ENCODE peak calls at places on chromosomes 4 and X, in nine cellular contexts. B is SK-N-SH, C is PC-3, W is MM.1S, J is hepatocyte, M is HCT116, I is GM23248, D is GM23338, U is neural progenitor cell. T is an unnamed sample. For H4K20me1, the result is how much of the 10 kb centered on the place peaks cover.

GRCh38 chr4:54392459-54392858 is 163.4 kb downstream of the PDGFRA start:
- DNase-seq in B (no peak), C (no peak), W (no peak), J (no peak), M (no peak), I (peak), D (no peak), U (no peak), T (no peak)

GRCh38 chr4:164748375-164748774 is 5.6 kb upstream of the SMIM31 start:
- DNase-seq in B (peak), C (peak), W (peak), J (peak), M (peak), I (peak), D (peak), U (peak), T (peak)

GRCh38 chr4:1642196-1642951 is 41.7 kb downstream of the FAM53A start:
- DNase-seq in B (no peak), C (no peak), W (no peak), J (no peak), M (no peak), I (no peak), D (no peak), U (no peak), T (no peak)

GRCh38 chrX:147498796-147499195 is 412.9 kb upstream of the FMR1 start:
- DNase-seq in B (no peak), C (no peak), W (no peak), J (no peak), M (no peak), I (no peak), D (peak), U (no peak), T (no peak)

GRCh38 chrX:148500428-148501120 is at the start of gene AFF2:
- DNase-seq in B (peak), C (no peak), W (peak), J (peak), M (no peak), I (peak), D (peak), U (peak), T (peak)

GRCh38 chrX:41490446-41490845 is 43.3 kb downstream of the NYX start:
- DNase-seq in B (no peak), C (no peak), W (no peak), J (no peak), M (no peak), I (no peak), D (no peak), U (no peak), T (no peak)

GRCh38 chrX:107485019-107485418 is 35.6 kb downstream of the FRMPD3 start:
- DNase-seq in B (no peak), C (no peak), W (no peak), J (no peak), M (no peak), I (no peak), D (no peak), U (no peak), T (peak)

GRCh38 chr4:60020389-60020788 is 1179.7 kb upstream of the ADGRL3 start:
- DNase-seq in B (no peak), C (no peak), W (no peak), J (no peak), M (no peak), I (no peak), D (no peak), U (no peak), T (no peak)

GRCh38 chr4:139528377-139529005 is 27.5 kb downstream of the SETD7 start:
- DNase-seq in B (no peak), C (no peak), W (no peak), J (peak), M (no peak), I (peak), D (no peak), U (no peak), T (no peak)

GRCh38 chr4:84167089-84167488 is 332.0 kb downstream of the NKX6-1 start:
- DNase-seq in B (no peak), C (no peak), W (no peak), J (no peak), M (peak), I (no peak), D (no peak), U (peak), T (no peak)

GRCh38 chr4:124973716-124974115 is 261.2 kb upstream of the ANKRD50 start:
- DNase-seq in B (no peak), C (no peak), W (no peak), J (no peak), M (no peak), I (no peak), D (no peak), U (no peak), T (no peak)
- TF ChIP-seq EZH2phosphoT487 in B (no peak), C (no peak), W (no peak), J (no peak), M (no peak), I (no peak), D (no peak), U (no peak), T (no peak)

GRCh38 chr4:76235915-76236314 is 15.6 kb upstream of the FAM47E start:
- DNase-seq in B (no peak), C (peak), W (no peak), J (peak), M (no peak), I (no peak), D (peak), U (no peak), T (no peak)

GRCh38 chr4:76233967-76234678 is 17.4 kb upstream of the FAM47E start:
- DNase-seq in B (peak), C (no peak), W (no peak), J (no peak), M (peak), I (no peak), D (peak), U (no peak), T (no peak)

GRCh38 chr4:76235407-76235806 is 16.1 kb upstream of the FAM47E start:
- DNase-seq in B (no peak), C (no peak), W (no peak), J (no peak), M (no peak), I (no peak), D (no peak), U (no peak), T (no peak)

GRCh38 chr4:76233534-76233933 is 18.0 kb upstream of the FAM47E start:
- DNase-seq in B (peak), C (no peak), W (no peak), J (no peak), M (no peak), I (no peak), D (peak), U (no peak), T (no peak)

GRCh38 chr4:76234679-76235044 is 16.9 kb upstream of the FAM47E start:
- DNase-seq in B (no peak), C (no peak), W (no peak), J (no peak), M (no peak), I (no peak), D (no peak), U (no peak), T (no peak)
- H3K4me3 ChIP-seq in B (peak), C (no peak), W (no peak), J (no peak), M (peak), I (no peak), D (peak), U (no peak), T (no peak)

GRCh38 chr4:24551492-24552330 is 32.6 kb downstream of the DHX15 start:
- DNase-seq in B (no peak), C (no peak), W (no peak), J (peak), M (peak), I (peak), D (no peak), U (no peak), T (no peak)
- H4K20me1 ChIP-seq in B (half or more), C (half or more), W (half or more), J (half or more), M (half or more), I (under half), D (under half), U (half or more), T (half or more)

GRCh38 chr4:116016201-116016600 is 902.8 kb upstream of the NDST4 start:
- DNase-seq in B (no peak), C (peak), W (peak), J (no peak), M (peak), I (peak), D (peak), U (no peak), T (no peak)
- TF ChIP-seq EZH2phosphoT487 in B (no peak), C (no peak), W (no peak), J (no peak), M (no peak), I (no peak), D (no peak), U (no peak), T (no peak)

GRCh38 chr4:80199947-80200346 is 2.6 kb downstream of the PRDM8 start:
- DNase-seq in B (no peak), C (no peak), W (no peak), J (no peak), M (no peak), I (no peak), D (no peak), U (no peak), T (no peak)
- H3K4me3 ChIP-seq in B (no peak), C (no peak), W (no peak), J (no peak), M (no peak), I (no peak), D (no peak), U (no peak), T (no peak)

GRCh38 chr4:48720459-48720858 is 59.6 kb downstream of the FRYL start:
- DNase-seq in B (no peak), C (no peak), W (no peak), J (no peak), M (no peak), I (no peak), D (no peak), U (no peak), T (no peak)

GRCh38 chr4:48718818-48719465 is 61.1 kb downstream of the FRYL start:
- DNase-seq in B (no peak), C (no peak), W (no peak), J (no peak), M (no peak), I (no peak), D (no peak), U (no peak), T (no peak)

GRCh38 chr4:48727666-48728459 is 52.2 kb downstream of the FRYL start:
- DNase-seq in B (no peak), C (no peak), W (no peak), J (no peak), M (no peak), I (no peak), D (peak), U (no peak), T (no peak)

GRCh38 chr4:48725414-48725813 is 54.7 kb downstream of the FRYL start:
- DNase-seq in B (no peak), C (no peak), W (no peak), J (no peak), M (no peak), I (no peak), D (no peak), U (no peak), T (no peak)

GRCh38 chr4:48722509-48723446 is 57.3 kb downstream of the FRYL start:
- DNase-seq in B (no peak), C (no peak), W (no peak), J (no peak), M (no peak), I (peak), D (no peak), U (no peak), T (no peak)
- H4K20me1 ChIP-seq in B (under half), C (under half), W (under half), J (under half), M (under half), I (under half), D (under half), U (under half), T (under half)

GRCh38 chr4:56218230-56218895 is 168.9 kb downstream of the AASDH start:
- DNase-seq in B (no peak), C (no peak), W (no peak), J (no peak), M (no peak), I (no peak), D (no peak), U (no peak), T (no peak)

GRCh38 chr4:56219447-56219846 is 167.8 kb downstream of the AASDH start:
- DNase-seq in B (no peak), C (no peak), W (no peak), J (no peak), M (no peak), I (no peak), D (no peak), U (no peak), T (no peak)

GRCh38 chr4:56215901-56216300 is 171.4 kb downstream of the AASDH start:
- DNase-seq in B (peak), C (peak), W (no peak), J (peak), M (peak), I (peak), D (peak), U (no peak), T (no peak)

GRCh38 chr4:56217383-56217890 is 169.9 kb downstream of the AASDH start:
- DNase-seq in B (no peak), C (no peak), W (no peak), J (peak), M (no peak), I (no peak), D (no peak), U (no peak), T (no peak)

DNA sequence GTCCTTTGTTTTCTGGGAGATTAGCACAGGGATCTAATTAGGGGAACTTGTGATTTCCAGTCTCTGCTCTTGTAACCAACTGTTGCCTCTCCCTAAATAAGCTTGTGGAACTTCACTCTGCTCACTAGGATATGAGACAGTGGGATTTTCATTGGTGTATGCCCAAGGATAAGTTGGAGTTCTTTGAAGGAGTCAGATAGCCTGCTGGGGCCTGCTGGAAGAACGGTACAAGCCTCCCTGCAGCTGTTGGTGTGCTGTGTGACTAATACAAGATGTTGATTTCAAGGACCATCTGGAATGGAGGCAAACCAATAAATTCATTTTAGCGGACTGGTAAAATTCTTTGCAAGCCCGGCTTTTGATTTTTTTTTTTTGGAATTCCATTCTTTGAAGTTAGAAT is 167.0 kb downstream of the AASDH start:
- DNase-seq in B (no peak), C (no peak), W (no peak), J (no peak), M (no peak), I (no peak), D (no peak), U (peak), T (no peak)
- TF ChIP-seq EZH2phosphoT487 in B (no peak), C (no peak), W (no peak), J (no peak), M (no peak), I (no peak), D (no peak), U (no peak), T (no peak)

T was measured in OCI-LY7.